ENCODE peak calls at places on chromosomes 2 and 18, in six cellular contexts. X is body of pancreas, Y is tibial nerve, K is neural progenitor cell, L is psoas muscle, F is endodermal cell. B is an unnamed sample. For H3K4me1 and H3K36me3, the result is how much of the 10 kb centered on the place peaks cover.

GRCh38 chr2:207479198-207479785 is 50.5 kb upstream of the CREB1 start:
- DNase-seq in F (no peak), X (no peak), K (no peak), Y (no peak), L (no peak), B (no peak)

GRCh38 chr18:48811401-48811800 is 139.4 kb downstream of the SMAD7 start:
- DNase-seq in F (peak), Y (no peak), X (no peak), L (no peak), K (no peak), B (no peak)

GRCh38 chr18:13180614-13181375 is 37.8 kb upstream of the LDLRAD4 start:
- DNase-seq in Y (no peak), X (no peak), K (no peak), L (no peak), F (no peak), B (no peak)

GRCh38 chr2:133240505-133241230 is 327.6 kb downstream of the NCKAP5 start:
- DNase-seq in Y (no peak), F (no peak), K (no peak), L (no peak), X (no peak), B (no peak)

GRCh38 chr18:45682181-45682580 is 41.8 kb upstream of the SLC14A1 start:
- DNase-seq in L (no peak), F (no peak), K (no peak), X (no peak), Y (no peak), B (no peak)

GRCh38 chr2:237205111-237205541 is 119.4 kb downstream of the COPS8 start:
- DNase-seq in L (no peak), Y (no peak), X (no peak), K (no peak), F (no peak), B (no peak)

GRCh38 chr2:147810883-147811765 is 33.7 kb upstream of the ACVR2A start:
- DNase-seq in Y (no peak), F (no peak), X (no peak), L (no peak), K (no peak), B (no peak)

GRCh38 chr18:47265197-47265596 is 13.7 kb upstream of the SKOR2 start:
- DNase-seq in K (no peak), L (no peak), F (no peak), Y (no peak), X (no peak), B (no peak)

GRCh38 chr2:174902491-174903242 is 102.5 kb downstream of the CHN1 start:
- DNase-seq in K (no peak), Y (no peak), X (no peak), F (no peak), L (no peak), B (no peak)

GRCh38 chr2:21382980-21383520 is 259.3 kb downstream of the TDRD15 start:
- DNase-seq in X (no peak), L (no peak), K (peak), F (no peak), Y (no peak), B (no peak)

GRCh38 chr2:179655627-179656026 is 205.8 kb downstream of the ZNF385B start:
- DNase-seq in K (no peak), F (no peak), Y (no peak), L (no peak), X (no peak), B (no peak)

GRCh38 chr2:103161456-103162289 is 399.8 kb downstream of the TMEM182 start:
- DNase-seq in K (peak), Y (peak), F (peak), X (peak), L (no peak), B (no peak)

GRCh38 chr2:220341014-220341413 is 713.6 kb downstream of the SLC4A3 start:
- DNase-seq in X (no peak), L (no peak), F (no peak), K (no peak), Y (no peak), B (no peak)

GRCh38 chr2:71706836-71707235 is 253.5 kb downstream of the DYSF start:
- DNase-seq in F (no peak), K (no peak), Y (no peak), L (no peak), X (no peak), B (no peak)

GRCh38 chr2:201420442-201421113 is 30.7 kb downstream of the TRAK2 start:
- DNase-seq in L (no peak), F (no peak), X (no peak), K (no peak), Y (no peak), B (no peak)

GRCh38 chr18:39909706-39910105 is 2045.3 kb upstream of the PIK3C3 start:
- DNase-seq in K (no peak), Y (no peak), X (no peak), L (no peak), F (no peak), B (no peak)

GRCh38 chr2:99831772-99832171 is 310.6 kb downstream of the AFF3 start:
- DNase-seq in Y (no peak), K (no peak), X (no peak), L (no peak), F (no peak), B (no peak)

GRCh38 chr2:144230452-144231085 is 289.4 kb downstream of the ZEB2 start:
- DNase-seq in X (no peak), Y (no peak), F (no peak), L (no peak), K (no peak), B (no peak)

GRCh38 chr2:17718689-17719088 is 34.9 kb downstream of the SMC6 start:
- DNase-seq in L (no peak), F (no peak), Y (no peak), K (no peak), X (no peak), B (no peak)

GRCh38 chr2:206443735-206444527 is 599 bp downstream of the ADAM23 start:
- DNase-seq in L (peak), X (no peak), F (peak), Y (no peak), K (peak), B (no peak)

GRCh38 chr2:219634171-219634940 is 6.9 kb downstream of the SLC4A3 start:
- DNase-seq in X (no peak), K (no peak), F (peak), L (no peak), Y (no peak), B (no peak)

GRCh38 chr2:237714690-237715458 is 83.7 kb upstream of the RBM44 start:
- DNase-seq in F (no peak), K (peak), L (no peak), Y (no peak), X (no peak), B (no peak)

GRCh38 chr2:180980185-180980942 is at the start of gene UBE2E3:
- DNase-seq in Y (peak), L (peak), K (peak), X (peak), F (peak), B (peak)

GRCh38 chr2:2824588-2824987 is 493.5 kb upstream of the MYT1L start:
- DNase-seq in L (no peak), X (no peak), F (no peak), K (no peak), Y (no peak), B (no peak)

GRCh38 chr18:33184178-33184577 is 256.3 kb downstream of the CCDC178 start:
- DNase-seq in X (no peak), L (no peak), F (no peak), K (no peak), Y (no peak), B (no peak)

GRCh38 chr2:207088276-207088675 is 77.5 kb downstream of the KLF7 start:
- DNase-seq in K (no peak), F (no peak), Y (no peak), L (no peak), X (no peak), B (no peak)

GRCh38 chr18:23964282-23965238 is 50.0 kb upstream of the TTC39C start:
- DNase-seq in K (no peak), X (no peak), F (no peak), Y (no peak), L (no peak), B (no peak)

GRCh38 chr2:61017556-61018318 is at the start of the genes PEX13 and PUS10:
- DNase-seq in X (peak), K (peak), F (peak), L (peak), Y (peak), B (peak)

GRCh38 chr2:235747868-235748144 is 254.0 kb downstream of the AGAP1 start:
- DNase-seq in Y (no peak), F (no peak), X (no peak), L (no peak), K (no peak), B (no peak)

GRCh38 chr2:228105526-228106250 is 75.8 kb downstream of the SPHKAP start:
- DNase-seq in L (no peak), X (no peak), K (no peak), F (no peak), Y (no peak), B (no peak)

GRCh38 chr2:85401844-85402243 is 8.3 kb downstream of the CAPG start:
- DNase-seq in Y (no peak), K (no peak), F (no peak), X (no peak), L (no peak), B (peak)

GRCh38 chr18:41870191-41870590 is 84.8 kb upstream of the PIK3C3 start:
- DNase-seq in F (no peak), Y (no peak), X (no peak), L (no peak), K (no peak), B (no peak)

GRCh38 chr2:45973426-45973825 is 322.0 kb downstream of the PRKCE start:
- DNase-seq in L (no peak), F (no peak), Y (no peak), K (no peak), X (no peak), B (no peak)

DNA sequence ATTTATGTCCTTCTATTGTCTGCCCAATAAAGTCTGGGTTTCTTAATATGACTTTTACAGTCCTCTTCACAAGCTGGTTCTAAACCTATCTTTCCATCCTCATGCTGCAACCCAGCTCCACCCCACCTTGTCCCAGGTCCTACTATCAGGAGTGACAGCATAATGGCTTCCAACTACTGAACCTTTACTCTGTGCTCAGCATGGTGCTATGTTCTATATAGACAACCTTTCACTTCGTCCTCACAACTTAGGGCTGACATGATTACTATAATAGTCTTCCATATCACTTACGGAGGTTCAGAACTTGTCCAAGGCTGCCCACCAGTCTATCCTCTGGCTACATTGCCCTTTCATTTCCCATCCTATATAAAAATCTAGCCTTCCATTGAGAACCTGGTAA is 256.8 kb downstream of the ALK start:
- DNase-seq in Y (no peak), K (no peak), F (no peak), X (no peak), L (no peak), B (no peak)
- TF ChIP-seq CTCF in Y (no peak), K (no peak), F (no peak), X (no peak), L (no peak), B (no peak)

DNA sequence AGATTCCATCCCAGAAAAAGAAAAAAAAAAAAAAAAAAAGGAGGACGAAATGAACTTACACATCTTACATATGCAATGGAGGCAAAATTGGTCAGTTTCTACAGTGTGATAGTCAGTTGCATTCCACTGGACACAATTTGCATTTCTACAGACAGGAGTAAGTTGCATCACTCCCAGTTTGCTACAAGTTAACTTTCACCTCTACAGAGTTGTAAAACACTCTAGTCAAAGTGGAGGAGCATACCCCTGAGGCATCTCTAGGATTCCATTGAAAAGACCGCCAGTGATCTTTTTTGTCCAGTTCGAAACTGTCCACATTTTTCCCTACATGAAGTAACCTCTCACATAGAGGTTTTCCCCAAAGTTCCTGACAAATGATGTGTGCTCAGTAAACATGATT is 202.8 kb downstream of the VAPA start:
- DNase-seq in X (no peak), L (no peak), Y (no peak), K (no peak), F (no peak), B (no peak)
- H3K4me1 ChIP-seq in X (under half), L (under half), Y (under half), K (under half), F (under half), B (under half)

GRCh38 chr2:69509750-69510140 is 72.5 kb upstream of the NFU1 start:
- DNase-seq in L (no peak), F (no peak), Y (no peak), K (no peak), X (no peak), B (no peak)
- H3K36me3 ChIP-seq in L (half or more), F (half or more), Y (under half), K (under half), X (under half), B (half or more)

DNA sequence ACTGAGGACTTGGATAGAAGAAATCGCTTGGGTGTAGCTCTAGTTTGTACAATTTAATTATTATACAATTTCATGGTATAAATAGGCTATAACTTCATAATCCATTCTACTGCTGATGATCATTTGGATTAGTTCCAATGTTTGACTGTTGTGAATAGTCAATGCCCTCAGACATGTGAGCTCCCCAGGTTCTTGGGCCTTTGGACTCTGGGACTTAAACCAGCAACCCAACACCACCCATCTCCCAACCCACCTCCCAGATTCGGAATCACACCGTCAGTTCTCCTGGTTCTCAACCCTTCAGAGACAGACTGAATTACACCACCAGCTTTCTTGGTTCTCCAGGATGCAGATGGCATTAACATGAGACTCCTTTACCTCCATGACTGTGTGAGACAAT is 84.6 kb upstream of the DNMT3A start:
- DNase-seq in K (no peak), L (no peak), Y (no peak), F (no peak), X (no peak), B (no peak)
- TF ChIP-seq CTCF in K (no peak), L (no peak), Y (no peak), F (no peak), X (no peak), B (no peak)

GRCh38 chr2:119265693-119266066 is 42.0 kb downstream of the STEAP3 start:
- DNase-seq in Y (no peak), X (no peak), F (peak), L (no peak), K (no peak), B (no peak)
- H3K4me1 ChIP-seq in Y (under half), X (under half), F (under half), L (under half), K (under half), B (under half)

GRCh38 chr2:171789956-171790355 is 102.7 kb downstream of the DYNC1I2 start:
- DNase-seq in X (no peak), L (no peak), F (no peak), Y (no peak), K (no peak), B (no peak)
- H3K36me3 ChIP-seq in X (under half), L (half or more), F (under half), Y (under half), K (under half), B (under half)

DNA sequence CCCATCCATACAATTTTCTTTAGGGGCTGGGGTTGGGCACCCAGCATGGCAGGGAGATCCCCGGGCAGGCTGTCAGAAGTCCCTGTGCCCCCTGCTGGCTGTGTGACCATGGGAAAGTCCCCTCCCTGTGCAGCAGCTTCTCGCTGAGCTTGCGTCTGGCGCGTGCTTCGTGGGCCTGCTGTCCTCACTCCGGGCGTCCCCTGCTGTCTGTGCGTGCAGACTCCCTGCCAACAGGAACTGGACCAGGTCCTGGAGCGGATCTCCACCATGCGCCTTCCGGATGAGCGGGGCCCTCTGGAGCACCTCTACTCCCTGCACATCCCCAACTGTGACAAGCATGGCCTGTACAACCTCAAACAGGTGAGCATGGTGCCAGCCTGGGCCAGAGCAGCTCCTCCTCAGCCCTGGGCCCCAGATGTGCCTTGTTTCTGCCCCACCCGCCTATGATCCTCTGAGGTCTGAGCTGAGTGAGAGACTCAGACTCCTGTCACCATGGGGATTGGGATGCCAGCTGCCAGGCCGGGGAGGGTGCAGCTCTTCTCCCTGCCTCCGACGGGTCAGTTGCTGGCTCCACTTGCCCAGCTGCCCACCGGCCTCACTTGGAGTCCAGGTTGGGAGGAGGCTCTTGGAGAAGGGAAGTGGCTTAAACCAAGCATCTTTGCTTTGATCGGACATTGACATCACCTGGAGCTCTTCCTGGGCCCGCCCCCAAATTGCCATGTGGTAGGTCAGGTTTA is 28.6 kb downstream of the IGFBP2 start:
- DNase-seq in L (no peak), F (no peak), K (no peak), X (no peak), Y (no peak), B (no peak)
- TF ChIP-seq CTCF in L (no peak), F (no peak), K (no peak), X (no peak), Y (no peak), B (peak)